ENCODE peak calls at places on chromosomes 16 and 17, in six cellular contexts. X is spleen; T is activated CD8-positive, alpha-beta T cell treated with anti-CD3 and anti-CD28 coated beads, Interleukin-2, amount 10 ng/mL, durations not matched to agents 7 days and 5 days; B is fibroblast of the aortic adventitia; F is AG08395; S is NCI-H2029 treated with DMSO at 0.1 percent for 48 hours. U is an unnamed sample.
A peak's percentile ranks its signal among the peaks of the same experiment; 100 is the strongest.

GRCh38 chr17:43003542-43004172 is 2.9 kb upstream of the IFI35 start:
- DNase-seq in X (no peak), T (no peak), B (peak; percentile 62), F (no peak), S (no peak), U (no peak)

GRCh38 chr16:88835383-88835782 is 21.4 kb downstream of the GALNS start:
- DNase-seq in X (no peak), T (no peak), B (peak; percentile 64), F (no peak), S (no peak), U (no peak)

GRCh38 chr17:37493249-37494027 is 3.7 kb downstream of the DUSP14 start:
- DNase-seq in X (no peak), T (no peak), B (peak; percentile 89), F (peak; percentile 88), S (no peak), U (no peak)

GRCh38 chr16:69116911-69117310 is 11.5 kb downstream of the HAS3 start:
- DNase-seq in X (peak; percentile 11), T (no peak), B (peak; percentile 28), F (no peak), S (no peak), U (no peak)

GRCh38 chr17:32513579-32513978 is 26.8 kb downstream of the CDK5R1 start:
- DNase-seq in X (no peak), T (no peak), B (no peak), F (no peak), S (no peak), U (no peak)

GRCh38 chr17:38459556-38459955 is 31.3 kb downstream of the ARHGAP23 start:
- DNase-seq in X (no peak), T (no peak), B (no peak), F (no peak), S (no peak), U (no peak)

GRCh38 chr16:9135797-9136196 is 44.4 kb downstream of the HAPSTR1 start:
- DNase-seq in X (peak; percentile 76), T (no peak), B (no peak), F (no peak), S (no peak), U (peak; percentile 79)

GRCh38 chr16:85720319-85720637 is 30.6 kb downstream of the C16orf74 start:
- DNase-seq in X (no peak), T (no peak), B (no peak), F (no peak), S (no peak), U (no peak)

GRCh38 chr16:8962393-8963009 is 1.2 kb downstream of the USP7 start:
- DNase-seq in X (peak; percentile 91), T (peak; percentile 67), B (peak; percentile 7), F (no peak), S (no peak), U (peak; percentile 95)

GRCh38 chr16:54210437-54211081 is 76.0 kb downstream of the IRX3 start:
- DNase-seq in X (no peak), T (no peak), B (no peak), F (no peak), S (no peak), U (no peak)

GRCh38 chr17:49365667-49366066 is 3.6 kb upstream of the ZNF652 start:
- DNase-seq in X (no peak), T (peak; percentile 63), B (no peak), F (peak; percentile 31), S (peak; percentile 29), U (peak; percentile 86)

GRCh38 chr16:46873201-46873600 is 11.0 kb upstream of the GPT2 start:
- DNase-seq in X (no peak), T (no peak), B (no peak), F (no peak), S (no peak), U (no peak)

GRCh38 chr17:68456529-68457167 is 648 bp downstream of the WIPI1 start:
- DNase-seq in X (peak; percentile 87), T (no peak), B (peak; percentile 90), F (peak; percentile 83), S (no peak), U (peak; percentile 36)

GRCh38 chr17:63537991-63538692 is 12.1 kb upstream of the DCAF7 start:
- DNase-seq in X (no peak), T (no peak), B (no peak), F (no peak), S (no peak), U (no peak)